ENCODE peak calls at places on chromosome 2, in six cellular contexts. K is cardiac fibroblast, S is GM23338, V is stomach, W is AG10803, Q is right lobe of liver. J is an unnamed sample.

GRCh38 chr2:177193240-177193639 is 19.4 kb upstream of the HNRNPA3 start:
- DNase-seq in W (no peak), V (no peak), S (no peak), Q (no peak), K (no peak), J (no peak)

GRCh38 chr2:37827455-37827854 is 97.6 kb upstream of the RMDN2 start:
- DNase-seq in V (no peak), S (no peak), W (peak), K (no peak), Q (no peak), J (no peak)

GRCh38 chr2:5981241-5982055 is 289.3 kb downstream of the SOX11 start:
- DNase-seq in K (no peak), Q (no peak), V (no peak), W (no peak), S (peak), J (peak)

GRCh38 chr2:53949457-53949856 is 21.3 kb downstream of the PSME4 start:
- DNase-seq in W (no peak), V (no peak), S (no peak), K (no peak), Q (no peak), J (peak)

GRCh38 chr2:85769236-85769986 is 15.6 kb downstream of the ATOH8 start:
- DNase-seq in W (no peak), V (no peak), S (peak), K (peak), Q (no peak), J (no peak)

GRCh38 chr2:25331686-25332365 is 9.9 kb downstream of the DNMT3A start:
- DNase-seq in V (no peak), Q (no peak), K (no peak), W (no peak), S (no peak), J (no peak)

GRCh38 chr2:15708865-15709820 is 117.5 kb downstream of the DDX1 start:
- DNase-seq in K (peak), Q (no peak), W (no peak), V (no peak), S (no peak), J (no peak)

GRCh38 chr2:100285691-100286090 is 36.6 kb downstream of the LONRF2 start:
- DNase-seq in W (peak), K (peak), V (no peak), Q (no peak), S (no peak), J (peak)

GRCh38 chr2:216568563-216568962 is 64.7 kb upstream of the IGFBP2 start:
- DNase-seq in W (no peak), V (no peak), Q (no peak), K (no peak), S (no peak), J (no peak)

GRCh38 chr2:119590873-119591272 is 46.6 kb downstream of the CFAP221 start:
- DNase-seq in W (no peak), V (no peak), Q (no peak), K (no peak), S (no peak), J (no peak)

GRCh38 chr2:222456479-222457077 is 32.2 kb downstream of the SGPP2 start:
- DNase-seq in V (no peak), Q (no peak), S (no peak), K (no peak), W (no peak), J (no peak)

GRCh38 chr2:231918501-231919330 is 7.5 kb downstream of the NPPC start:
- DNase-seq in Q (no peak), K (no peak), W (no peak), V (no peak), S (no peak), J (no peak)

GRCh38 chr2:26807788-26808460 is 22.1 kb downstream of the CENPA start:
- DNase-seq in S (peak), V (no peak), Q (no peak), K (peak), W (peak), J (no peak)

GRCh38 chr2:10426726-10427567 is 21.2 kb downstream of the ODC1 start:
- DNase-seq in V (no peak), S (no peak), K (no peak), Q (no peak), W (peak), J (no peak)

GRCh38 chr2:6196461-6196860 is 504.3 kb downstream of the SOX11 start:
- DNase-seq in Q (no peak), W (no peak), S (no peak), K (no peak), V (no peak), J (peak)

GRCh38 chr2:42848270-42848669 is 55.9 kb upstream of the HAAO start:
- DNase-seq in K (peak), Q (no peak), V (no peak), S (no peak), W (no peak), J (no peak)

GRCh38 chr2:222193328-222194008 is 105.3 kb downstream of the PAX3 start:
- DNase-seq in V (no peak), Q (no peak), S (no peak), W (no peak), K (no peak), J (no peak)

GRCh38 chr2:150107816-150108215 is 379.7 kb downstream of the RND3 start:
- DNase-seq in K (peak), S (no peak), Q (no peak), V (no peak), W (no peak), J (no peak)

GRCh38 chr2:97919858-97920257 is 75.9 kb downstream of the TMEM131 start:
- DNase-seq in K (no peak), S (peak), V (no peak), Q (no peak), W (no peak), J (no peak)

GRCh38 chr2:98477036-98477435 is 32.4 kb downstream of the INPP4A start:
- DNase-seq in K (no peak), V (no peak), W (no peak), S (no peak), Q (peak), J (no peak)

GRCh38 chr2:172427990-172428840 is 829 bp downstream of the ITGA6 start:
- DNase-seq in V (peak), Q (peak), S (peak), W (no peak), K (no peak), J (peak)

GRCh38 chr2:235779444-235779896 is 285.6 kb downstream of the AGAP1 start:
- DNase-seq in Q (peak), W (peak), V (peak), K (peak), S (peak), J (peak)

GRCh38 chr2:83155826-83156225 is 1303.3 kb downstream of the SUCLG1 start:
- DNase-seq in V (no peak), K (no peak), S (no peak), W (no peak), Q (no peak), J (no peak)

GRCh38 chr2:227595797-227596196 is 2.9 kb upstream of the SCYGR2 start:
- DNase-seq in V (no peak), S (no peak), W (no peak), K (no peak), Q (no peak), J (no peak)
- H3K4me3 ChIP-seq in V (no peak), S (no peak), W (no peak), K (no peak), Q (no peak), J (no peak)

GRCh38 chr2:217948341-217948791 is 54.4 kb downstream of the TNS1 start:
- DNase-seq in S (no peak), V (no peak), W (no peak), Q (no peak), K (no peak), J (no peak)
- TF ChIP-seq CTCF in S (no peak), V (no peak), W (no peak), Q (no peak), K (no peak), J (no peak)

GRCh38 chr2:223896751-223897320 is 48.3 kb downstream of the WDFY1 start:
- DNase-seq in S (no peak), K (peak), W (no peak), V (no peak), Q (no peak), J (peak)
- H3K4me3 ChIP-seq in S (no peak), K (no peak), W (no peak), V (no peak), Q (no peak), J (no peak)

DNA sequence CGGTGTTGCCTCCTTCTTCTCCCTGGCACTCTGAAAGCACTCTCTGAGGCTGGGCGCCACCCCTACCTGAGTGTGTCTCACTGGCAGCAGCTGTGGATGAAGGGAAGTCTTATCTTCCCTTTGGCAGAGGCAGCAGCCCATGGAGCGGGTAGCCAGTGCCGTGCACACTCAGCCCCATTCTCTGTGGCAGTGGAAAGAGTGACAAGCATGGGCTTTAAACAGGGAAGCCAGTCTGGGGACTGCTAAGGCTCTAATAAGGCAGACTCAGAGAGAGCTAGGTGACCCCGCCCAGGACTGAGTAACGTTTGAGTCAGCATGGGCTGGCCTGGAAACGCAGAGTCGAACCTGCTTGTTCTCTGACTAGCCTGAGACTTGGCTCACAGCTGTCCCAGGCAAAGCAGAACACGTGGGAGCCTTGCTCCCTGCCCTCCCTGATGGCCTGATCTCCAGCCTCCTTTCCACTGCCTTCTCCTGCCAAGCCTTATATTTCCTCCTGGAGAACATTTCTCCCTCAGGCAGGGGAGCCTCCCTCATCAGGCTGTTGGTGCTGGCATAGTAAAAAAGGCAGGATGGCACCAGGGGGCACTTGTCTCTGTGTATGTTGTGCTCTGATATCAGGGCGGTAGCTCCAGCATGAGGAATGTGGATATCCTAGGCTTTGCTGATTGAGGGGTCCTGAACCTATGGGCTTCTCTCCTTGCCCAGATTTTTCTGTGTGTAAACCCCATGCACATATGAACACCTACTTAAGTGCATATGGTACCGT is 93.9 kb upstream of the LGALSL start:
- DNase-seq in S (peak), W (peak), V (peak), K (peak), Q (peak), J (peak)
- TF ChIP-seq CTCF in S (no peak), W (no peak), V (no peak), K (peak), Q (no peak), J (no peak)

GRCh38 chr2:75632091-75632704 is 14.4 kb upstream of the MRPL19 start:
- DNase-seq in V (no peak), W (peak), Q (no peak), K (peak), S (no peak), J (no peak)
- H3K4me3 ChIP-seq in V (no peak), W (peak), Q (no peak), K (no peak), S (no peak), J (no peak)

J was measured in astrocyte of the spinal cord.